ENCODE peak calls at places on chromosomes 5 and 9, in seven cellular contexts. V is GM13977; U is PC-3; X is colonic mucosa; N is endodermal cell; S is endothelial cell; K is CD4-positive, alpha-beta T cell. H is an unnamed sample.

GRCh38 chr5:84715686-84716085 is 331.0 kb upstream of the EDIL3 start:
- DNase-seq in U (peak), V (no peak), X (no peak), K (no peak), N (no peak), S (no peak), H (no peak)

GRCh38 chr5:1748271-1748670 is 51.4 kb downstream of the MRPL36 start:
- DNase-seq in X (no peak), U (no peak), V (no peak), K (no peak), N (peak), S (no peak), H (no peak)

GRCh38 chr5:148457183-148457620 is 73.4 kb downstream of the FBXO38 start:
- DNase-seq in S (peak), V (no peak), U (peak), N (no peak), K (no peak), X (no peak), H (no peak)

GRCh38 chr9:104301770-104302169 is 202.3 kb upstream of the OR13F1 start:
- DNase-seq in S (no peak), X (no peak), N (no peak), V (no peak), K (no peak), U (peak), H (no peak)

GRCh38 chr9:110440161-110440560 is 102.5 kb upstream of the TXNDC8 start:
- DNase-seq in X (no peak), K (no peak), V (no peak), S (no peak), N (no peak), U (peak), H (no peak)

GRCh38 chr5:73339711-73340110 is 108.9 kb downstream of the FOXD1 start:
- DNase-seq in V (no peak), S (no peak), N (no peak), X (no peak), U (no peak), K (no peak), H (no peak)

GRCh38 chr5:149114403-149115312 is 26.6 kb upstream of the ABLIM3 start:
- DNase-seq in U (peak), S (peak), K (peak), X (peak), V (no peak), N (peak), H (peak)

GRCh38 chr9:14136646-14137370 is 177.1 kb downstream of the NFIB start:
- DNase-seq in X (no peak), K (no peak), S (no peak), N (no peak), V (no peak), U (no peak), H (no peak)

GRCh38 chr9:17742065-17742464 is 163.2 kb downstream of the SH3GL2 start:
- DNase-seq in X (no peak), S (no peak), K (no peak), U (peak), V (no peak), N (peak), H (no peak)

GRCh38 chr9:85741112-85741874 is 461 bp downstream of the AGTPBP1 start:
- DNase-seq in S (peak), N (peak), U (peak), X (peak), K (peak), V (peak), H (peak)

GRCh38 chr5:72377920-72378635 is 57.9 kb downstream of the PTCD2 start:
- DNase-seq in U (no peak), N (no peak), S (no peak), V (no peak), K (no peak), X (no peak), H (no peak)

GRCh38 chr9:6703898-6704639 is 53.7 kb upstream of the KDM4C start:
- DNase-seq in S (peak), V (peak), U (peak), K (peak), X (peak), N (peak), H (peak)

GRCh38 chr9:99166149-99166548 is 55.6 kb downstream of the ALG2 start:
- DNase-seq in S (no peak), K (no peak), X (no peak), U (no peak), V (no peak), N (no peak), H (no peak)

GRCh38 chr9:124264812-124265211 is 7.1 kb downstream of the NEK6 start:
- DNase-seq in S (no peak), X (no peak), U (no peak), V (peak), K (no peak), N (no peak), H (no peak)

GRCh38 chr9:106753155-106753671 is 109.8 kb upstream of the ZNF462 start:
- DNase-seq in V (peak), X (no peak), S (no peak), N (peak), K (no peak), U (no peak), H (no peak)

GRCh38 chr9:76882686-76883085 is 23.2 kb downstream of the PRUNE2 start:
- DNase-seq in U (no peak), V (peak), N (no peak), S (no peak), K (no peak), X (no peak), H (no peak)

GRCh38 chr5:87722286-87722685 is 309.6 kb upstream of the CCNH start:
- DNase-seq in K (no peak), X (no peak), V (no peak), S (no peak), N (no peak), U (peak), H (no peak)

GRCh38 chr9:91036826-91037510 is 235.3 kb downstream of the SYK start:
- DNase-seq in U (peak), X (peak), V (peak), K (peak), S (peak), N (peak), H (no peak)

GRCh38 chr9:133759146-133759900 is 21.2 kb upstream of the SARDH start:
- DNase-seq in X (no peak), S (no peak), U (no peak), N (peak), V (no peak), K (no peak), H (no peak)

GRCh38 chr5:16518606-16519005 is 53.0 kb upstream of the ZNF622 start:
- DNase-seq in U (no peak), K (no peak), N (no peak), S (no peak), X (no peak), V (no peak), H (no peak)

GRCh38 chr9:134619456-134619982 is 22.1 kb upstream of the COL5A1 start:
- DNase-seq in U (no peak), N (peak), K (no peak), X (no peak), S (no peak), V (no peak), H (peak)

GRCh38 chr9:136409557-136410455 is 608 bp downstream of the ENTR1 start:
- DNase-seq in X (peak), V (peak), U (peak), N (peak), K (peak), S (peak), H (peak)

GRCh38 chr5:155729684-155730059 is 597.3 kb upstream of the SGCD start:
- DNase-seq in S (peak), U (no peak), V (no peak), N (peak), X (no peak), K (no peak), H (peak)

GRCh38 chr9:92467511-92467910 is 14.8 kb downstream of the ASPN start:
- DNase-seq in K (no peak), N (no peak), U (no peak), S (no peak), X (no peak), V (no peak), H (no peak)

GRCh38 chr5:11792621-11793020 is 111.6 kb downstream of the CTNND2 start:
- DNase-seq in N (no peak), U (no peak), K (no peak), X (no peak), S (no peak), V (no peak), H (no peak)

GRCh38 chr5:176548967-176549444 is at the start of gene CDHR2:
- DNase-seq in S (no peak), V (no peak), K (no peak), N (peak), X (peak), U (no peak), H (no peak)

GRCh38 chr9:19648672-19649071 is 140.2 kb downstream of the SLC24A2 start:
- DNase-seq in K (no peak), V (no peak), N (no peak), U (no peak), S (no peak), X (no peak), H (no peak)

DNA sequence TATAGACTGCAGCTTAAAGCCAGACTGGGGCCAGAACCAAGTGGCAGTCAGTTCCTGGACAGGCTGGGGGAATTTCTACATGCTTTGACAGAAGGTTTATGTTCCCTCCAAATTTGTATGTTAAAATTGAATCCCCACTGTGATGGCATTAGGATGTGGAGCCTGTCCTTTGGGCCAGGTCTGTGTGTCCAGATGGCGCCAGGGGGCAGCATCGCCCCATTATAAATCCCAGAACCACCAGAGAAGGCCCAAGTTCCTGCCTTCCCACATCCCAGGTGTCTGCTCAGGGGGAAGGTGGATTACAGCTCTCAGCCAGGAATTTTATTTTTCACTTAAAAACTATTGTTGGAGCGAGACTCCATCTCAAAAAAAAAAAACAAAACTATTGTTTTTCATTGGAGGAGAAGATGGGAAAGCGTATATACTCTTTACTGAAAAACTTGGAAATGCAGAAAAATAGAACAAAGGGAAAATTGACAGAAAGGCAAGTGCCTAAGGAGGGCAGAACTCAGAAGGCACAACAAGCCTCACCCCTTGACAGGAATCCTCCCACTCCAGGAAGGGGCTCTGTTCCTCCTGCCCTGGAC is 5.0 kb downstream of the IL3 start:
- DNase-seq in U (peak), K (peak), V (peak), S (peak), N (peak), X (peak), H (peak)
- TF ChIP-seq CTCF in U (peak), K (peak), V (peak), S (no peak), N (peak), X (no peak), H (no peak)

GRCh38 chr5:126600631-126601511 is at the start of gene PHAX:
- DNase-seq in U (peak), X (peak), N (peak), S (peak), V (peak), K (peak), H (peak)
- TF ChIP-seq CTCF in U (peak), X (peak), N (peak), S (peak), V (peak), K (peak), H (no peak)

DNA sequence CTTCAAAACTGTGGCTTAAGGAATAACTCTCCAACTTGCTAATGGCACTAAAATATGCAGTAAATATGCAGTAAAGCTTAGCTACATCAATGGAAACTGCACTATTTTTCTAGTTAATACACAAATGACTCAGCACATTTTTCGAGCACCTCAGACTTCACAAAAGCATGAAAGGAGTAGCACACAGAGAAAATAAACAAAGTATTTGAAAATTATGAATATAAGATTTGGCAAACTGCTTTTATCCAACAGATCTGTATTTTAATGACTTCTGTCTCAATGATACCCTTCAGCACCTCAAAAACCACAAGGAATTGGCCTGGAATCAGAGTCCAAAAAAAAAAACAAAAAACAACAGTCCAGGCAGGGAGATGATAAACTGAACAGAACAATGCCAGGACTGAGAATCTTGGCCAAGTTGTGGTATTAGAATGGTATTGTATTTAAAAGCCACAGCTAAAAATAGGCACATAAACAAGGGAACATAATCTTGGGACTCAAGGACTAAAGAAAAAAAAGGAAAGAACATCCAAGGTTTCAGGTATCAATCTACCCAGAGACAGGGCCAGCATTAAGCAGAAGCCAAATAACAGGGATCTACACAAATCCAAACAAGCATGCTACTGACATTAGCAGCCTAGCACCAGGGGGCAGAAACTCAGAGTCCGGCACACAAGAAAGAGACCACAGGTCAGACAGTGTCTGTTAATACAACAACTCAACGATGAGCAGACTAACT is 21.4 kb downstream of the TMEM245 start:
- DNase-seq in X (no peak), U (peak), N (no peak), K (no peak), V (no peak), S (peak), H (no peak)
- TF ChIP-seq CTCF in X (no peak), U (peak), N (peak), K (no peak), V (no peak), S (no peak), H (no peak)

GRCh38 chr5:95172659-95173058 is 112.2 kb downstream of the MCTP1 start:
- DNase-seq in X (no peak), S (no peak), U (no peak), N (no peak), V (no peak), K (no peak), H (no peak)

GRCh38 chr5:95181650-95182049 is 103.2 kb downstream of the MCTP1 start:
- DNase-seq in V (no peak), U (no peak), X (no peak), K (no peak), N (no peak), S (no peak), H (no peak)

DNA sequence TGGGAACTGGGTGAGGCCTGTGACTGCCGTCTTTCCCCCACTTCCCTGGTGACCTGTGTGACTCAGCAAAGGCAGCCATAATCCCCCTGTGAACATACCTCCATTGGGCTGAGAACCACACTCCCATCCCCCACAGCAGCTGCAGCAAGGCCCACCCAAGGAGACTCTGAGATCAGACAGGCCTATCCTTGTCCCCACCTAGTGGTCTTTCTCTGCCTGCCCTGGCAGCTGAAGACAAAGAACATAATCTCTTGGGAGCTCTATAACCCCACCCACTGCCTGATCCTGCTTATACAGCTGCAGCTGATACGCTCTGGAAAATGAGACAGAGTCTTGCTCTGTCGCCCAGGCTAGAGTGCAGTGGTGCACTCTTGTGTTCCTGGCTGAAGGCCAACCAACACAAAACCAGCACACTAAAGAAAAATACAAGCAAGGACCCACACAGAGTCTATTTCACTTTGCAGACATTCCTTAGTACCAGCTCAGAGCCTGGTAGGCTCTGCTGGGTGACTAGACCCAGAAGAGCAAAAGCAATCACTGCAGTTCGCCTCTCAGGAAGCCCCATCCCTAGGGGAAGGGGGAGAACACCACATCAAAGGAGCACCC is 106.7 kb downstream of the MCTP1 start:
- DNase-seq in S (no peak), K (no peak), X (no peak), U (peak), N (peak), V (no peak), H (no peak)
- TF ChIP-seq CTCF in S (no peak), K (no peak), X (no peak), U (peak), N (peak), V (no peak), H (no peak)